ENCODE peak calls at places on chromosomes 16 and 17, in seven cellular contexts. B is stimulated activated CD8-positive, alpha-beta memory T cell treated with anti-CD3 and anti-CD28 coated beads, Interleukin-15, amount 100 ng/mL, for 24 hours; E is T-cell; H is mucosa of gallbladder; T is AG09319; R is naive thymus-derived CD8-positive, alpha-beta T cell; Y is iPS DF 6.9. K is an unnamed sample.

GRCh38 chr17:81090361-81091133 is 55.6 kb downstream of the BAIAP2 start:
- DNase-seq in B (no peak), E (no peak), H (no peak), T (no peak), R (no peak), Y (no peak), K (no peak)

GRCh38 chr17:49557204-49558024 is 18.3 kb upstream of the NXPH3 start:
- DNase-seq in B (no peak), E (peak), H (no peak), T (no peak), R (peak), Y (no peak), K (peak)

GRCh38 chr16:73092236-73092781 is 44.4 kb upstream of the ZFHX3 start:
- DNase-seq in B (no peak), E (no peak), H (no peak), T (no peak), R (no peak), Y (no peak), K (no peak)

GRCh38 chr16:49717693-49718092 is 138.2 kb downstream of the ZNF423 start:
- DNase-seq in B (no peak), E (no peak), H (no peak), T (no peak), R (no peak), Y (no peak), K (no peak)

GRCh38 chr17:19292377-19292711 is 55.2 kb downstream of the EPN2 start:
- DNase-seq in B (no peak), E (no peak), H (no peak), T (no peak), R (no peak), Y (no peak), K (no peak)

GRCh38 chr17:79970576-79971068 is 65.0 kb downstream of the TBC1D16 start:
- DNase-seq in B (no peak), E (no peak), H (no peak), T (no peak), R (peak), Y (no peak), K (peak)

GRCh38 chr17:55571095-55571494 is 59.8 kb upstream of the SMIM36 start:
- DNase-seq in B (no peak), E (no peak), H (no peak), T (no peak), R (no peak), Y (no peak), K (no peak)

GRCh38 chr16:5944971-5945370 is 847.4 kb upstream of the EEF2KMT start:
- DNase-seq in B (no peak), E (no peak), H (no peak), T (no peak), R (no peak), Y (no peak), K (no peak)

GRCh38 chr17:68231536-68231935 is 16.3 kb upstream of the AMZ2 start:
- DNase-seq in B (no peak), E (no peak), H (no peak), T (no peak), R (no peak), Y (no peak), K (no peak)

GRCh38 chr17:60618080-60618479 is 18.1 kb downstream of the PPM1D start:
- DNase-seq in B (no peak), E (no peak), H (no peak), T (no peak), R (no peak), Y (no peak), K (no peak)

GRCh38 chr16:81521141-81521626 is 76.6 kb downstream of the CMIP start:
- DNase-seq in B (peak), E (peak), H (peak), T (no peak), R (peak), Y (no peak), K (no peak)

GRCh38 chr17:75047398-75048098 is 523 bp downstream of the KCTD2 start:
- DNase-seq in B (no peak), E (no peak), H (no peak), T (no peak), R (peak), Y (no peak), K (peak)

GRCh38 chr16:81335669-81336068 is 20.9 kb downstream of the GAN start:
- DNase-seq in B (no peak), E (no peak), H (no peak), T (no peak), R (no peak), Y (no peak), K (no peak)

GRCh38 chr17:41496803-41497484 is 7.2 kb upstream of the KRT36 start:
- DNase-seq in B (peak), E (peak), H (peak), T (peak), R (peak), Y (no peak), K (peak)

GRCh38 chr17:44781553-44782348 is 23.0 kb downstream of the ADAM11 start:
- DNase-seq in B (no peak), E (no peak), H (no peak), T (no peak), R (no peak), Y (no peak), K (no peak)

GRCh38 chr17:1873418-1873817 is 43.6 kb downstream of the RPA1 start:
- DNase-seq in B (no peak), E (no peak), H (no peak), T (no peak), R (no peak), Y (no peak), K (no peak)

GRCh38 chr17:4566785-4567184 is 6.4 kb upstream of the GGT6 start:
- DNase-seq in B (no peak), E (peak), H (peak), T (no peak), R (no peak), Y (peak), K (peak)

GRCh38 chr16:78493573-78493972 is 394.1 kb downstream of the WWOX start:
- DNase-seq in B (no peak), E (no peak), H (no peak), T (no peak), R (no peak), Y (no peak), K (no peak)

GRCh38 chr17:417691-418420 is 65.2 kb upstream of the RPH3AL start:
- DNase-seq in B (no peak), E (no peak), H (no peak), T (no peak), R (no peak), Y (no peak), K (no peak)

K was measured in dermis microvascular lymphatic vessel endothelial cell.